ENCODE peak calls at places on chromosomes 11 and 22, in five cellular contexts. One of them, this sample, is unnamed.

GRCh38 chr11:26229270-26229669 is 102.7 kb upstream of the ANO3 start:
- DNase-seq in non-pigmented ciliary epithelial cell: peak
- DNase-seq in WTC11: no peak
- DNase-seq in tibial nerve: no peak
- DNase-seq in A549: no peak
- DNase-seq in this sample: peak

GRCh38 chr11:104630352-104630751 is 267.9 kb downstream of the CASP12 start:
- DNase-seq in A549: no peak
- DNase-seq in tibial nerve: no peak
- DNase-seq in non-pigmented ciliary epithelial cell: no peak
- DNase-seq in WTC11: no peak
- DNase-seq in this sample: no peak

GRCh38 chr11:70615036-70615875 is 216.9 kb downstream of the CTTN start:
- DNase-seq in WTC11: no peak
- DNase-seq in tibial nerve: no peak
- DNase-seq in non-pigmented ciliary epithelial cell: no peak
- DNase-seq in A549: no peak
- DNase-seq in this sample: no peak

GRCh38 chr11:6735306-6735705 is 36.5 kb downstream of the OR2AG2 start:
- DNase-seq in A549: no peak
- DNase-seq in tibial nerve: no peak
- DNase-seq in WTC11: no peak
- DNase-seq in non-pigmented ciliary epithelial cell: peak
- DNase-seq in this sample: no peak

GRCh38 chr11:134044514-134045284 is 24.2 kb upstream of the JAM3 start:
- DNase-seq in tibial nerve: no peak
- DNase-seq in WTC11: no peak
- DNase-seq in non-pigmented ciliary epithelial cell: no peak
- DNase-seq in A549: no peak
- DNase-seq in this sample: no peak

GRCh38 chr22:27720860-27721259 is 80.7 kb downstream of the MN1 start:
- DNase-seq in WTC11: no peak
- DNase-seq in tibial nerve: no peak
- DNase-seq in non-pigmented ciliary epithelial cell: no peak
- DNase-seq in A549: no peak
- DNase-seq in this sample: no peak

GRCh38 chr11:122756417-122756816 is 81.9 kb upstream of the CRTAM start:
- DNase-seq in A549: no peak
- DNase-seq in WTC11: no peak
- DNase-seq in non-pigmented ciliary epithelial cell: no peak
- DNase-seq in tibial nerve: peak
- DNase-seq in this sample: no peak

GRCh38 chr11:34250732-34251639 is 106.8 kb downstream of the ABTB2 start:
- DNase-seq in A549: peak
- DNase-seq in WTC11: peak
- DNase-seq in non-pigmented ciliary epithelial cell: no peak
- DNase-seq in tibial nerve: no peak
- DNase-seq in this sample: peak

GRCh38 chr11:74842967-74843366 is 94.3 kb downstream of the RNF169 start:
- DNase-seq in WTC11: peak
- DNase-seq in A549: no peak
- DNase-seq in tibial nerve: no peak
- DNase-seq in non-pigmented ciliary epithelial cell: no peak
- DNase-seq in this sample: no peak

GRCh38 chr22:37792494-37792893 is 15.2 kb upstream of the GCAT start:
- DNase-seq in WTC11: no peak
- DNase-seq in tibial nerve: no peak
- DNase-seq in non-pigmented ciliary epithelial cell: no peak
- DNase-seq in A549: no peak
- DNase-seq in this sample: no peak

GRCh38 chr22:44456661-44457412 is 41.2 kb downstream of the RTL6 start:
- DNase-seq in WTC11: no peak
- DNase-seq in tibial nerve: no peak
- DNase-seq in non-pigmented ciliary epithelial cell: no peak
- DNase-seq in A549: no peak
- DNase-seq in this sample: no peak

GRCh38 chr11:47514825-47515647 is 37.9 kb downstream of the CELF1 start:
- DNase-seq in non-pigmented ciliary epithelial cell: peak
- DNase-seq in tibial nerve: no peak
- DNase-seq in A549: no peak
- DNase-seq in WTC11: no peak
- DNase-seq in this sample: no peak

GRCh38 chr11:128520886-128521696 is 66.3 kb downstream of the ETS1 start:
- DNase-seq in tibial nerve: no peak
- DNase-seq in WTC11: no peak
- DNase-seq in A549: no peak
- DNase-seq in non-pigmented ciliary epithelial cell: no peak
- DNase-seq in this sample: no peak

GRCh38 chr22:46674367-46674781 is 54.2 kb downstream of the GRAMD4 start:
- DNase-seq in A549: no peak
- DNase-seq in tibial nerve: no peak
- DNase-seq in WTC11: no peak
- DNase-seq in non-pigmented ciliary epithelial cell: no peak
- DNase-seq in this sample: no peak

GRCh38 chr11:48036466-48036865 is 56.1 kb downstream of the PTPRJ start:
- DNase-seq in non-pigmented ciliary epithelial cell: no peak
- DNase-seq in A549: no peak
- DNase-seq in tibial nerve: no peak
- DNase-seq in WTC11: no peak
- DNase-seq in this sample: no peak

GRCh38 chr11:35170503-35170902 is 31.5 kb downstream of the CD44 start:
- DNase-seq in tibial nerve: no peak
- DNase-seq in A549: no peak
- DNase-seq in WTC11: no peak
- DNase-seq in non-pigmented ciliary epithelial cell: no peak
- DNase-seq in this sample: no peak

GRCh38 chr11:35794850-35795249 is 132.3 kb downstream of the TRIM44 start:
- DNase-seq in WTC11: no peak
- DNase-seq in tibial nerve: no peak
- DNase-seq in non-pigmented ciliary epithelial cell: peak
- DNase-seq in A549: no peak
- DNase-seq in this sample: no peak

GRCh38 chr11:130620566-130620965 is 172.1 kb downstream of the ADAMTS15 start:
- DNase-seq in WTC11: no peak
- DNase-seq in A549: no peak
- DNase-seq in tibial nerve: no peak
- DNase-seq in non-pigmented ciliary epithelial cell: no peak
- DNase-seq in this sample: no peak

GRCh38 chr11:119153049-119153818 is 4.4 kb downstream of the ABCG4 start:
- DNase-seq in WTC11: peak
- DNase-seq in tibial nerve: no peak
- DNase-seq in non-pigmented ciliary epithelial cell: no peak
- DNase-seq in A549: no peak
- DNase-seq in this sample: no peak

GRCh38 chr11:35082322-35083180 is 56.4 kb upstream of the CD44 start:
- DNase-seq in WTC11: peak
- DNase-seq in non-pigmented ciliary epithelial cell: no peak
- DNase-seq in tibial nerve: peak
- DNase-seq in A549: peak
- DNase-seq in this sample: no peak

GRCh38 chr11:134181707-134182106 is 42.1 kb downstream of the NCAPD3 start:
- DNase-seq in WTC11: no peak
- DNase-seq in tibial nerve: no peak
- DNase-seq in non-pigmented ciliary epithelial cell: peak
- DNase-seq in A549: no peak
- DNase-seq in this sample: no peak

GRCh38 chr22:25172153-25172552 is 27.5 kb upstream of the CRYBB3 start:
- DNase-seq in tibial nerve: no peak
- DNase-seq in WTC11: no peak
- DNase-seq in non-pigmented ciliary epithelial cell: no peak
- DNase-seq in A549: peak
- DNase-seq in this sample: no peak

GRCh38 chr11:68928108-68928429 is 24.4 kb downstream of the IGHMBP2 start:
- DNase-seq in non-pigmented ciliary epithelial cell: no peak
- DNase-seq in A549: no peak
- DNase-seq in WTC11: no peak
- DNase-seq in tibial nerve: no peak
- DNase-seq in this sample: no peak

GRCh38 chr11:75562836-75563484 is 907 bp downstream of the SERPINH1 start:
- DNase-seq in non-pigmented ciliary epithelial cell: no peak
- DNase-seq in tibial nerve: no peak
- DNase-seq in A549: no peak
- DNase-seq in WTC11: peak
- DNase-seq in this sample: peak

GRCh38 chr22:32842486-32842885 is 41.0 kb downstream of the TIMP3 start:
- DNase-seq in A549: no peak
- DNase-seq in WTC11: no peak
- DNase-seq in non-pigmented ciliary epithelial cell: no peak
- DNase-seq in tibial nerve: no peak
- DNase-seq in this sample: no peak

GRCh38 chr11:65445101-65445603 is 22.6 kb downstream of the NEAT1 start:
- DNase-seq in non-pigmented ciliary epithelial cell: no peak
- DNase-seq in tibial nerve: no peak
- DNase-seq in WTC11: no peak
- DNase-seq in A549: no peak
- DNase-seq in this sample: no peak

GRCh38 chr22:45528046-45528445 is 25.4 kb downstream of the FBLN1 start:
- DNase-seq in non-pigmented ciliary epithelial cell: no peak
- DNase-seq in tibial nerve: no peak
- DNase-seq in A549: no peak
- DNase-seq in WTC11: no peak
- DNase-seq in this sample: no peak

GRCh38 chr11:73384127-73384441 is 7.9 kb downstream of the RELT start:
- DNase-seq in tibial nerve: no peak
- DNase-seq in non-pigmented ciliary epithelial cell: no peak
- DNase-seq in A549: no peak
- DNase-seq in WTC11: no peak
- DNase-seq in this sample: no peak

GRCh38 chr11:85740464-85741400 is 54.7 kb upstream of the CCDC89 start:
- DNase-seq in tibial nerve: no peak
- DNase-seq in WTC11: no peak
- DNase-seq in A549: no peak
- DNase-seq in non-pigmented ciliary epithelial cell: no peak
- DNase-seq in this sample: no peak

GRCh38 chr11:75151346-75152047 is 590 bp downstream of the SLCO2B1 start:
- DNase-seq in tibial nerve: no peak
- DNase-seq in A549: no peak
- DNase-seq in non-pigmented ciliary epithelial cell: no peak
- DNase-seq in WTC11: no peak
- DNase-seq in this sample: no peak

GRCh38 chr11:83191491-83191890 is 2.0 kb upstream of the ANKRD42 start:
- DNase-seq in non-pigmented ciliary epithelial cell: no peak
- DNase-seq in WTC11: no peak
- DNase-seq in A549: no peak
- DNase-seq in tibial nerve: no peak
- DNase-seq in this sample: no peak

GRCh38 chr11:47659273-47659672 is 16.9 kb upstream of the MTCH2 start:
- DNase-seq in A549: no peak
- DNase-seq in tibial nerve: no peak
- DNase-seq in non-pigmented ciliary epithelial cell: no peak
- DNase-seq in WTC11: no peak
- DNase-seq in this sample: no peak

GRCh38 chr11:44936527-44936926 is 14.2 kb downstream of the TP53I11 start:
- DNase-seq in tibial nerve: peak
- DNase-seq in WTC11: peak
- DNase-seq in non-pigmented ciliary epithelial cell: peak
- DNase-seq in A549: peak
- DNase-seq in this sample: peak

GRCh38 chr11:104661901-104662300 is 236.4 kb downstream of the CASP12 start:
- DNase-seq in tibial nerve: no peak
- DNase-seq in WTC11: no peak
- DNase-seq in non-pigmented ciliary epithelial cell: no peak
- DNase-seq in A549: no peak
- DNase-seq in this sample: no peak

GRCh38 chr22:35921777-35922176 is 106.8 kb downstream of the RBFOX2 start:
- DNase-seq in A549: peak
- DNase-seq in non-pigmented ciliary epithelial cell: peak
- DNase-seq in tibial nerve: peak
- DNase-seq in WTC11: peak
- DNase-seq in this sample: peak

GRCh38 chr22:46641829-46642266 is 21.7 kb downstream of the GRAMD4 start:
- DNase-seq in A549: no peak
- DNase-seq in tibial nerve: no peak
- DNase-seq in non-pigmented ciliary epithelial cell: no peak
- DNase-seq in WTC11: no peak
- DNase-seq in this sample: no peak

GRCh38 chr22:43262990-43263644 is 76.2 kb upstream of the TTLL12 start:
- DNase-seq in non-pigmented ciliary epithelial cell: no peak
- DNase-seq in WTC11: no peak
- DNase-seq in tibial nerve: no peak
- DNase-seq in A549: no peak
- DNase-seq in this sample: no peak